ENCODE peak calls at places on chromosomes 16 and 17, in four cellular contexts. M is left ventricle myocardium inferior, R is fibroblast of lung, U is coronary artery. S is an unnamed sample.

GRCh38 chr17:27290916-27291598 is 2.9 kb upstream of the WSB1 start:
- DNase-seq in U (no peak), M (no peak), R (no peak), S (no peak)

GRCh38 chr17:673200-673681 is 41.4 kb downstream of the VPS53 start:
- DNase-seq in M (no peak), U (no peak), R (peak), S (no peak)

GRCh38 chr16:48963901-48964615 is 317.6 kb downstream of the CBLN1 start:
- DNase-seq in M (no peak), U (no peak), R (peak), S (no peak)

GRCh38 chr17:43927101-43927935 is 15.0 kb downstream of the PPY start:
- DNase-seq in M (peak), R (no peak), U (no peak), S (no peak)

GRCh38 chr16:55543470-55543869 is 23.0 kb upstream of the CAPNS2 start:
- DNase-seq in U (no peak), M (no peak), R (peak), S (no peak)

GRCh38 chr17:40014375-40014980 is 762 bp upstream of the CSF3 start:
- DNase-seq in R (no peak), M (no peak), U (no peak), S (peak)

GRCh38 chr17:50268040-50268439 is 6.2 kb upstream of the TMEM92 start:
- DNase-seq in R (no peak), M (no peak), U (no peak), S (no peak)

GRCh38 chr16:28324235-28324886 is 32.0 kb downstream of the SBK1 start:
- DNase-seq in M (no peak), U (no peak), R (no peak), S (no peak)

GRCh38 chr17:32802306-32802705 is 74.6 kb downstream of the MYO1D start:
- DNase-seq in U (no peak), M (no peak), R (no peak), S (no peak)

GRCh38 chr17:46009681-46010596 is 10.9 kb downstream of the STH start:
- DNase-seq in R (peak), U (no peak), M (no peak), S (no peak)

GRCh38 chr16:79067600-79067999 is 532.9 kb downstream of the MAF start:
- DNase-seq in U (no peak), R (peak), M (no peak), S (no peak)

GRCh38 chr17:17358866-17359265 is 55.7 kb downstream of the NT5M start:
- DNase-seq in R (peak), U (peak), M (no peak), S (no peak)

GRCh38 chr17:68182016-68182315 is 65.9 kb upstream of the AMZ2 start:
- DNase-seq in R (no peak), U (no peak), M (no peak), S (no peak)

GRCh38 chr16:85286066-85286712 is 173.9 kb upstream of the CIBAR2 start:
- DNase-seq in U (peak), M (peak), R (peak), S (peak)

GRCh38 chr17:78019367-78019975 is 61.0 kb downstream of the TNRC6C start:
- DNase-seq in M (no peak), U (no peak), R (peak), S (no peak)

GRCh38 chr16:68381363-68381724 is 67.0 kb downstream of the SMPD3 start:
- DNase-seq in R (no peak), M (no peak), U (no peak), S (no peak)

GRCh38 chr17:10394201-10394887 is 21.5 kb upstream of the MYH13 start:
- DNase-seq in M (no peak), R (no peak), U (no peak), S (no peak)

GRCh38 chr16:57699481-57699880 is 4.9 kb downstream of the DRC7 start:
- DNase-seq in M (no peak), U (peak), R (no peak), S (no peak)

GRCh38 chr17:2093349-2093748 is 38.4 kb downstream of the HIC1 start:
- DNase-seq in M (no peak), U (no peak), R (no peak), S (no peak)

GRCh38 chr17:9644910-9645751 is at the start of gene USP43:
- DNase-seq in U (no peak), R (no peak), M (no peak), S (no peak)

GRCh38 chr17:12665263-12666210 is at the start of gene MYOCD:
- DNase-seq in U (peak), R (no peak), M (peak), S (peak)

GRCh38 chr16:10984509-10984908 is 40.1 kb downstream of the CLEC16A start:
- DNase-seq in M (no peak), R (peak), U (no peak), S (no peak)

GRCh38 chr17:66573078-66573477 is 261.8 kb upstream of the CACNG5 start:
- DNase-seq in R (no peak), U (no peak), M (no peak), S (no peak)

GRCh38 chr16:85238233-85238647 is 126.0 kb upstream of the CIBAR2 start:
- DNase-seq in U (peak), R (peak), M (peak), S (peak)

GRCh38 chr16:50316102-50316847 is 49.9 kb downstream of the ADCY7 start:
- DNase-seq in U (no peak), R (no peak), M (no peak), S (no peak)

GRCh38 chr17:48814504-48814903 is 2.5 kb downstream of the TTLL6 start:
- DNase-seq in U (no peak), M (peak), R (peak), S (peak)

GRCh38 chr17:69518951-69519350 is 104.5 kb downstream of the MAP2K6 start:
- DNase-seq in R (no peak), M (no peak), U (no peak), S (no peak)

GRCh38 chr17:66459811-66460270 is 157.4 kb downstream of the PRKCA start:
- DNase-seq in U (no peak), R (peak), M (peak), S (peak)

GRCh38 chr17:52681486-52681885 is 523.0 kb upstream of the CA10 start:
- DNase-seq in M (no peak), R (no peak), U (no peak), S (no peak)

GRCh38 chr17:6456914-6457687 is 12.8 kb downstream of the PIMREG start:
- DNase-seq in M (peak), U (no peak), R (peak), S (peak)

GRCh38 chr17:32496348-32497078 is 9.7 kb downstream of the CDK5R1 start:
- DNase-seq in U (no peak), M (no peak), R (peak), S (no peak)

GRCh38 chr17:75828741-75829140 is 15.5 kb downstream of the UNC13D start:
- DNase-seq in U (no peak), M (no peak), R (no peak), S (no peak)

GRCh38 chr17:75828051-75828400 is 16.2 kb downstream of the UNC13D start:
- DNase-seq in M (no peak), R (no peak), U (no peak), S (no peak)

GRCh38 chr17:75825748-75826370 is 18.3 kb downstream of the UNC13D start:
- DNase-seq in M (no peak), R (no peak), U (no peak), S (no peak)

GRCh38 chr17:75826561-75827290 is 17.5 kb downstream of the UNC13D start:
- DNase-seq in U (no peak), R (no peak), M (no peak), S (no peak)

DNA sequence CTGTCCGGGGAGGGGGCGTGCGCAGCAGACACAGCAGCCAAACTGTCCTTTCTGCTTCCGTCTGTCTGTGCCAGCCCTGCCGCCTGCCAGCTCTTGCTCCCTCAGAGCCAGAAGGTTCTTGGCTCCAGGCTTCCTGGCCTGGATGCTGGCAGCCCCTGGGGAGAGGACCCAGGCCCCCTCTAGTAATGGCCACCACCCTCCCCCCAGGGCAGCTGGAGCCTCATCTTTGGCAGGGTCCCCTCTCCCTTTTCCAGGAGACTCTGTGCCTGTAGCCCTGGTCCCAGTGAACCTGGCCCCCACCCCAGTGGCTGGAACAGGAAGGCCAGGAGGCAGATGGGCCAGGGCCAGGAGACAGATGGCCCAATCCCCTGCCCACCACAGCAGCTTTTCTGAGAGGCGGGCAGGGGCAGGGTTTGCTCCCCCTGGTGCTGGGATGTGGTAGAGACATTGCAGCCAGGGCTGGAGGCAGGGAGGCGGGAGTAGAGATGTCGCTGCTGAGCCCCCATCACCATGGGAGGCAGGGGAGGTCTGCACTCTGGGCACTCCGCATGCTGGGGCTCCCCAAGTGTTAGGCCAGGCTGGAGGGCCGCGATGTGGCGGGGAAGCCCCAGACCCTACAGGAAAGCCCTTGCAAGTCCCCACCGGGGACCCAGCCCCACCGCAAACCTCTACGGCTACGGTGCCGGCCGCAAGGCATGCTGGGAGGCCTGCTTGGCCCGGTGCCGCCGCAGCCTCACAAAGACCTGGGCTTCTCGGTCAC is 16.7 kb downstream of the UNC13D start:
- DNase-seq in M (peak), R (peak), U (no peak), S (peak)
- TF ChIP-seq CTCF in M (peak), R (peak), U (peak), S (peak)

DNA sequence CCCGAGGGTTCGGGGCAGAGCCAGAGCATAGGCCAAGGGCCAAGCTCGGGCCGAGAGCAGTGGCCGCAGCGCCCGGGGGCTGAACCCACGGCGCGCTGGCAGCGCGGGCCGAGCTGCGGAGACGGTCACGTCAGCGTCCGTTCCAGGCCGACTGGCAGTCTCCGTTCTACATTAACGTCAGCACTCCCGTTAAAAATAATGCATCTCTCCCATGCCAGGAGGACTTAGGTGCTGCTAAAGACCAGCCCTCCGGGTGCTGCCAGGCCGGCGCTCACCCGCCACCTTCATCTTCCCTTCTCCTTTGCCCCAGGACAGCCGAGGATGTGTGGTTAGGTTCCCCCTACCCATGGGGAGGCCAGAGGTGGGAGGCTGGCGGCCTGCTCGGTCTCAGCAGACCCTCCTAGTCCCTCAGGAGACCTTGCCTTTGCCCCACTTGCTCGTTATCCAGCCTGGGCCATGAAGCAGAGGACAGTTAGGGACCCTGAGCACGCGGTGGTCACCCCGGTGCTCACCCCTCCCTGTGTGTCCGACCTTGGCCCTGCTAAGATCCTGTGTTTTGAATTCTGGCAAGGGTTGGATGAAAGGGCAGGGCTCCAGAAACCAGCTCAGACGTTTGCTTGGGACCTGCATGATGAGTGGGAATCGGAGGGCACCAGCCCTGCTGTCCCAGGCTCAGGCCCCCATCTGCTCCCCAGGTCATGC is 570 bp downstream of the MPG start:
- DNase-seq in R (peak), U (no peak), M (peak), S (peak)
- H3K4me3 ChIP-seq in R (peak), U (peak), M (peak), S (peak)

GRCh38 chr16:82587289-82587688 is 39.5 kb upstream of the CDH13 start:
- DNase-seq in U (no peak), R (no peak), M (no peak), S (no peak)
- H3K27ac ChIP-seq in U (no peak), R (no peak), M (no peak), S (no peak)

GRCh38 chr16:87838643-87839541 is 30.4 kb downstream of the SLC7A5 start:
- DNase-seq in R (peak), M (no peak), U (no peak), S (no peak)

GRCh38 chr16:87841608-87842208 is 27.6 kb downstream of the SLC7A5 start:
- DNase-seq in M (no peak), U (no peak), R (no peak), S (no peak)

GRCh38 chr16:87837627-87838289 is 31.5 kb downstream of the SLC7A5 start:
- DNase-seq in R (no peak), M (no peak), U (no peak), S (peak)

GRCh38 chr16:87840462-87840978 is 28.8 kb downstream of the SLC7A5 start:
- DNase-seq in R (no peak), M (no peak), U (no peak), S (peak)

DNA sequence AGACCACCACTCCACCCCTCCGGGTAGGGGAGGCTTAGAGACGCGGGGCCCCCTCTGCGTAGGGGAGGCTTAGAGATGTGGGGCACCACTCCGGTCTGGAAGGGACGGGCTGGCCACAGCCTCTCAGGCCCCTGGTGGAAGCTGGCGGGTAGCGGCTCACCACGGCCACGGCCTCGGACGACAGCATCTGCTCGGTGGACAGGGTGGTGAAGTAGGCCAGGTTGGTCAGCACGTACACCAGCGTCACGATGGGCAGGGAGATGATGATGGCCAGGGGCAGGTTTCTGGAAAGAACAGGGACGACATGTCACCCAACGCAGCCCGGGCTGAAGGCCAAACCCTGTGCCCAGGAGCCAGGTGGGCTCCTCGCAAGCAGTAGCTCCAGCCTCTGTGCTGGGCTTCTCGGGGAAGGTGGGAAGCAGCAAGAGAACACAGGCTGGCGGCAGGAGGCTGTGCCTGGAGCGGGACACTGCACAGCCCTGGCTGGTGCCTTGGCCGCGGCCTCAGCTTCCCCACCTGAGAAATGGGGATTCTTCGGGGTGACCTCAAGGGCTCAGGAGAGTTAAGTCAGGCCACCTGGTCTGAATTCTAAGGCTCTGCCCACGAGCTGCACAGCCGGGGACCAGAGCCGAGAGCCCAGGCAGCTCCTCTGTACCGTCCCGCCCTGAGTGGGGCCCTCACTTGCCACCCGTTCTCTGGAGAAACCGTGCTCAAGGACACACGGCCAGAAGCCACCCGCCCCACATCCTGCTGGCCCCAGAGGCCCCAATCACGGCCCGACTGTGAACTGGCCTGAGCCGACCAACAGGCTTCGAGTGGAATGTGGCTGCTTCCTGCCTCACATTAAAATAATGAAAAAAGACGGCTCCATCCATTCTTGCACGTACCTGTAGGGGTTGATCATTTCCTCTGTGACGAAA is 29.5 kb downstream of the SLC7A5 start:
- DNase-seq in U (no peak), R (no peak), M (no peak), S (no peak)
- TF ChIP-seq CTCF in U (no peak), R (no peak), M (no peak), S (no peak)

GRCh38 chr16:51940183-51940582 is 606.8 kb downstream of the TOX3 start:
- DNase-seq in R (no peak), U (no peak), M (no peak), S (no peak)
- H3K4me3 ChIP-seq in R (no peak), U (no peak), M (no peak), S (no peak)

DNA sequence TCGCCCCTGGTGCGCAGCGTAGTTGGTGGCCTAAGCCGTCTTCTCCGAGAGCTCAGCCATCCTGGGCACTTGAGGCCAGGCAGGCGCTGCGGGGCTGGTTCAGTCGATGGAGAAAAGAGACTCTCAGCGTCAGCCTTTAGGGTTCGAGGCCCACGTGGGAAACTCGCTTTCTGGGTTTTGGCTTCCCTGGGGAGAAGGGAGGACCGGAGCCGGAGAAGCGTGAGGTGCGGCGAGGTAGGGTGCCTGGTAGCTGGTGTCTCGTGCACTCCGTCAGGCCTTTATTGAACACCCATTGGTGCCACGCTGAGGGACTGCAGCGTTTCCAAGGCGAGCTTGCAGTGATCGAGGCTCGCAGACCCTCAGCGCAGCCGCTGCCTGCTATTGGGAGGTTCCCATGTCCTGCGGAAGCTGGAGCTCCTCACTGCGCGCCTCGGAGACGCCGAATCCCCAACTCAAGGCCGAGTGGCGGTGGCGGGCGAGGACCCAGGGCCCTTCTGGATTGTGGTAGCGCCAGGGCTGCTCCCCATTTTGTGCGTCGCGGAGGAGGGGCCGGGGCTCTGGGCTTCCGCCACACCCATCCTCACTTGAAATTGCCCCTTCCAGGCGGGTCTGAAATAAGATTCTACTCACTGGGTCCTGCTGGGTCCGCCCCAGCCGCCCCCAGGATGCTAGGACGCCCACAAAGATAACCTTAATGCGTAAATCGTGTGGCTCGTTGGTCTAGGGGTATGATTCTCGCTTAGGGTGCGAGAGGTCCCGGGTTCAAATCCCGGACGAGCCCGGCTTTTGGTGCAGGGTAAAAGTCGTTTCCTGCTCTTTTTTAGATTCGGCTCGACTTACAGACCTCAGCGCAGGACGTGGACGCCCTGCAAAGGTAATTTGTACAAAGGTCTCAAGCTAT is 1.2 kb downstream of the OR1F1 start:
- DNase-seq in U (no peak), R (peak), M (no peak), S (no peak)
- H3K27ac ChIP-seq in U (no peak), R (peak), M (no peak), S (no peak)

GRCh38 chr17:63932721-63933120 is 590 bp upstream of the CD79B start:
- DNase-seq in R (no peak), M (no peak), U (no peak), S (no peak)
- TF ChIP-seq CTCF in R (no peak), M (no peak), U (no peak), S (no peak)

DNA sequence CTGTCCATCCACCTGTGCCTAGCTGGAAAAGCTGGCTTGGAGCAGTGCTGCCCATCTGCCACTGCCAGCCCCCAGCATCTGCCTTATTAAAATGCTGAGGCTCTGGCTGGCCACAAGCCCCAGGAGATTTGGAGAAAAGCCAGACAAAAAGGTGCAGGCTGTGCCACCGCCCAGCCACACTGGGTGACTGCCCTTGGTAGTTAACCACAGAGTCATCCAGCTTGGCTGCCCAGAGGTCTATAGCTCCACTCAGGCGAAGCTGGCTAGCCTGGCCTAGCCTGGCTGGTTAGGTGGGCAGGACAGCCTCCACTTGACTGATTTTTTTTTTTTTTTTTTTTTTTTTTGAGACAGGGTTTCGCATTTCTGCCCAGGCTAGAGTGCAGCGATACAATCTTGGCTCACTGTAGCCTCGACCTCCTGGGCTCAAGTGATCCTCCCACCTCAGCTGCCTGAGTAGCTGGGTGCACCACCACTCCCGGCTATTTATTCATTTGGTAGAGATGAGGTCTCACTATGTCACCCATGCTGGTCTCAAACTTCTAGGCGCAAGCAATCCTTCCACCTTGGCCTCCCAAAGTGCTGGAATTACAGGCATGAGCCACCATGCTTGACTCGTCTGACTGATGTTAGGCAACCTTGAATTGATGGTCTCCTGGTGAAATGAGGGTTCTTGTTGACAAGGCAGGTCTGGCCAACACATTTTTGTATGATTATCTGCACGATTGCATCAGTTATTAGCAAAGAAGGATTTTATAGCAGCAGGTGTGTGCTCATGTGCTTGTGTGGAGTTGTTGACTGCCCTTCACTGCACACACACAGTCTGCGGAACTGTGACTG is 103.8 kb downstream of the RAB11FIP4 start:
- DNase-seq in R (no peak), U (no peak), M (no peak), S (no peak)
- H3K4me3 ChIP-seq in R (no peak), U (no peak), M (no peak), S (no peak)

GRCh38 chr16:80596507-80597207 is 55.9 kb downstream of the DYNLRB2 start:
- DNase-seq in R (no peak), M (no peak), U (no peak), S (no peak)
- H3K27ac ChIP-seq in R (no peak), M (no peak), U (no peak), S (no peak)

S was measured in ovary.